ENCODE peak calls at places on chromosomes 2 and 18, in seven cellular contexts. E is prostate gland, V is spleen, W is sigmoid colon, R is IMR-90, N is vagina, S is breast epithelium. U is an unnamed sample.
A peak's percentile ranks its signal among the peaks of the same experiment; 100 is the strongest.

GRCh38 chr2:23207871-23208270 is 177.1 kb upstream of the KLHL29 start:
- DNase-seq in E (no peak), V (no peak), W (no peak), R (no peak), N (no peak), S (no peak), U (no peak)

GRCh38 chr18:63553117-63553516 is 10.9 kb downstream of the SERPINB12 start:
- DNase-seq in E (peak; percentile 44), V (no peak), W (no peak), R (peak; percentile 62), N (no peak), S (no peak), U (no peak)

GRCh38 chr18:8450013-8450412 is 159.2 kb upstream of the RAB12 start:
- DNase-seq in E (no peak), V (no peak), W (no peak), R (no peak), N (no peak), S (no peak), U (peak; percentile 26)

GRCh38 chr2:214246417-214246816 is 164.4 kb upstream of the VWC2L start:
- DNase-seq in E (no peak), V (no peak), W (no peak), R (no peak), N (no peak), S (no peak), U (no peak)

GRCh38 chr18:52531836-52532235 is 191.8 kb downstream of the DCC start:
- DNase-seq in E (no peak), V (no peak), W (no peak), R (no peak), N (no peak), S (no peak), U (no peak)

GRCh38 chr2:238320246-238320647 is at the start of gene TRAF3IP1:
- DNase-seq in E (peak; percentile 93), V (peak; percentile 96), W (peak; percentile 97), R (peak; percentile 89), N (peak; percentile 90), S (peak; percentile 95), U (peak; percentile 96)

GRCh38 chr2:187188783-187189631 is 259.0 kb downstream of the CALCRL start:
- DNase-seq in E (no peak), V (no peak), W (no peak), R (no peak), N (no peak), S (no peak), U (no peak)

GRCh38 chr2:65161551-65162100 is 31.7 kb upstream of the RAB1A start:
- DNase-seq in E (no peak), V (no peak), W (no peak), R (no peak), N (no peak), S (no peak), U (no peak)

GRCh38 chr2:155703917-155704316 is 628.6 kb downstream of the NR4A2 start:
- DNase-seq in E (no peak), V (no peak), W (no peak), R (no peak), N (no peak), S (no peak), U (no peak)

GRCh38 chr2:8577573-8577972 is 104.3 kb upstream of the ID2 start:
- DNase-seq in E (no peak), V (no peak), W (peak; percentile 40), R (no peak), N (no peak), S (no peak), U (no peak)

GRCh38 chr2:211055438-211055837 is 499.0 kb downstream of the CPS1 start:
- DNase-seq in E (no peak), V (no peak), W (no peak), R (no peak), N (no peak), S (no peak), U (no peak)

GRCh38 chr2:164816900-164817299 is 24.7 kb downstream of the COBLL1 start:
- DNase-seq in E (no peak), V (no peak), W (no peak), R (no peak), N (no peak), S (no peak), U (no peak)

GRCh38 chr2:157932480-157933205 is 56.5 kb upstream of the ACVR1 start:
- DNase-seq in E (no peak), V (no peak), W (no peak), R (no peak), N (no peak), S (no peak), U (no peak)

GRCh38 chr2:16885027-16885426 is 219.4 kb upstream of the CYRIA start:
- DNase-seq in E (no peak), V (no peak), W (no peak), R (no peak), N (no peak), S (no peak), U (no peak)

GRCh38 chr18:38579764-38580163 is 1014.2 kb upstream of the CELF4 start:
- DNase-seq in E (no peak), V (no peak), W (no peak), R (no peak), N (no peak), S (no peak), U (no peak)

GRCh38 chr2:29014811-29015414 is 33.8 kb downstream of the TOGARAM2 start:
- DNase-seq in E (no peak), V (peak; percentile 90), W (no peak), R (peak; percentile 57), N (no peak), S (no peak), U (peak; percentile 87)

GRCh38 chr2:29014331-29014730 is 33.2 kb downstream of the TOGARAM2 start:
- DNase-seq in E (no peak), V (peak; percentile 82), W (no peak), R (no peak), N (no peak), S (no peak), U (no peak)

GRCh38 chr2:29017716-29018275 is 36.7 kb downstream of the TOGARAM2 start:
- DNase-seq in E (no peak), V (peak; percentile 71), W (no peak), R (no peak), N (no peak), S (no peak), U (no peak)

GRCh38 chr2:29015701-29016470 is 34.8 kb downstream of the TOGARAM2 start:
- DNase-seq in E (no peak), V (peak; percentile 71), W (no peak), R (no peak), N (no peak), S (no peak), U (no peak)

DNA sequence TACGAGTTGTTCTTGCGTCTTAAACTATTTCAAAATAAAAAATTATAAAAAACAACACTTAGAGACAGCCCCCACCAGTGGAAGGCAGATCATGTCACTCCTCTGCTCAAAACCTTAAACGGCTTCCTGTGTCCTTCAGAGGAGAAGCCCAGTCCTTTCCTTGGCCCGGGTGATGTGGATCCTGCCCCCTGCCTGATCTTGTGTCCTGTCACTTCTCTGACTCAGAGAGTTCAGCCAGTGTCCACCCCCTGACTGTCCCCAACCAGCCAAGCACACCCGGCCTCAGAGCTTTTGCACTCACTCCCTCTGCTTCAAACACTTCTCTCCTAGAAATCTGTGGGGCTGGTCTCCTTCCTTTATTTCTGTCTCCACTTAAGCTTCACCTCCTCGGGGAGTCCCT is 35.4 kb downstream of the TOGARAM2 start:
- DNase-seq in E (no peak), V (peak; percentile 72), W (no peak), R (no peak), N (no peak), S (no peak), U (no peak)
- TF ChIP-seq POLR2A in E (no peak), V (no peak), W (no peak), R (no peak), N (no peak), S (no peak), U (no peak)

GRCh38 chr2:231680992-231681852 is 27.1 kb upstream of the PTMA start:
- DNase-seq in E (peak; percentile 70), V (peak; percentile 85), W (peak; percentile 95), R (peak; percentile 82), N (no peak), S (no peak), U (no peak)
- TF ChIP-seq POLR2A in E (peak; percentile 50), V (no peak), W (peak; percentile 20), R (peak; percentile 82), N (no peak), S (no peak), U (peak; percentile 19)

DNA sequence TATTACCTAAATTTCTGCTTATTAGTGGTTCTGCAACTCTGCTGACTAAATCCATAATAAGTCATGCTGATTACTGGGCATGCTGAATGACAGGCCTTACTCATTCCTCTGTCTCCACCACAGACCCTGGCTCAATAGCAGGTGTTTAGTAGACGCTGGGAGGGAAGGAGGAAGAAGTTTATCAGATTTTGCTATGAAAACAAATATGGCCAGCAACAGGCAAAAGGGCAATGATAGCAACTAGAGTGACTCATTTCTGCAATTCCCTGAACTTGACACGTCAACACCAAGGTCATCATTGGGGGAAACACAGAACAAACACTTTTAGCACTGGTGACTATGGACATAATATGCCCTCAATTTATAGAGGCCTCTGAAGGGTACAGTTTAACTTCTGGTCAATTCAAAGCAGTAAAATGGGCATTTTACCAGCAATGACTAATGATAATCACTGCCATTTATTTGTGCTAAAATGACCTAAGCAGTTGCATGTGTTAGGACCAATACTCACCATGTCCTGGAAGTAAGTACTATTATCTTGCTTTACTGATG is 35.2 kb downstream of the TMEM163 start:
- DNase-seq in E (no peak), V (no peak), W (no peak), R (no peak), N (no peak), S (no peak), U (peak; percentile 42)
- TF ChIP-seq POLR2A in E (no peak), V (no peak), W (no peak), R (no peak), N (no peak), S (no peak), U (no peak)

DNA sequence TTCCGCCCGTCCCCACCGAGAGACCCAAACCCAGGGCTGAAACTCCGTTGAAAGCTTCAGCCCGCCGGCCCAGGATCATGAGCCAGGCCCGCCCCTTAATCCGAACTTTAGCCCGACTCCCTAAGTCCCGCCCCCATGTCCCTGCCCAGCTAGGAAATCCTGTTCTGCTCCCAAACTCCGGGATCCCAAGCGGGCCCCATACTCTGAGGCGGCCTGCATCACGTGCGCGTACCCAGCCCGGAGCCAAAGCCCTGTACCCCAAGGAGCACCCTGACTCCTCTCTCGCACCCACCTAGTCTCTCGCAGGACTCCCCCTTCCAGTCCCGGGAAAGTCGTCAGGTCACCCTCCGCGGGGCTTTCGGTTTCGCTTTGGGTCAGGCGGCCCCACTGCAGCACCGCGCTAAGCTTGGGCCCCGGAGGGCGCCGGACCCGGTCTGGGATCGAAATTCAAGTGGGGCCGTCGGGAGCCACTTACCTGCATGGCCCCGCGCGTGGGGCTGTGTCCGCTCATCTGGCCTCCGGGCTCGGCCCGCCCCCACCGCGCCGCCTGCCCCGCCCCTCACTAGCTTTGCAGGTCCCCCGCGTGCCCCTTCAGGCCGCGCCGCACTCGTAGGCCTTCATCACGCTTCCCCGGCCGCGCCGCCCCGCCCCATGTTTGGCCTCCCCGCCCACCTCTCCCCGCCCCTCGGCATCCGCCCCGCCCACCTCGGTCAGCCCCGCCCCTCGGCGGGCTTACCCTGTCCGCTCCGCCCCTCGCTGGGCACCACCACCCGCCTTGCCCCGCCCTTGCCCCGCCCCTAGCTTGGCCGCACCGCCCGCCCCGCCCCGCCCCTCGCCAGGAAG is at the start of gene DNPEP:
- DNase-seq in E (peak; percentile 94), V (peak; percentile 99), W (peak; percentile 98), R (peak; percentile 89), N (peak; percentile 96), S (peak; percentile 95), U (peak; percentile 83)
- TF ChIP-seq POLR2A in E (peak; percentile 42), V (no peak), W (peak; percentile 21), R (peak; percentile 57), N (no peak), S (peak; percentile 18), U (peak; percentile 11)

GRCh38 chr2:128356127-128356526 is 37.5 kb upstream of the HS6ST1 start:
- DNase-seq in E (no peak), V (no peak), W (no peak), R (no peak), N (peak; percentile 27), S (no peak), U (no peak)
- TF ChIP-seq POLR2A in E (no peak), V (no peak), W (no peak), R (no peak), N (no peak), S (no peak), U (no peak)

U was measured in H54.